ENCODE peak calls at places on chromosomes 16 and 17, in nine cellular contexts. One of them, this sample, is unnamed. For H3K4me1 and H3K36me3, the result is how much of the 10 kb centered on the place peaks cover.

GRCh38 chr16:87054154-87054553 is 263.0 kb downstream of the C16orf95 start:
- DNase-seq in lung: no peak
- DNase-seq in CD8-positive, alpha-beta T cell: no peak
- DNase-seq in transverse colon: no peak
- DNase-seq in colonic mucosa: no peak
- DNase-seq in thoracic aorta: no peak
- DNase-seq in naive thymus-derived CD4-positive, alpha-beta T cell: no peak
- DNase-seq in breast epithelium: no peak
- DNase-seq in tibial nerve: no peak
- DNase-seq in this sample: no peak

GRCh38 chr16:67447508-67448076 is 16.7 kb downstream of the HSD11B2 start:
- DNase-seq in lung: peak
- DNase-seq in CD8-positive, alpha-beta T cell: peak
- DNase-seq in transverse colon: peak
- DNase-seq in colonic mucosa: peak
- DNase-seq in thoracic aorta: no peak
- DNase-seq in naive thymus-derived CD4-positive, alpha-beta T cell: peak
- DNase-seq in breast epithelium: no peak
- DNase-seq in tibial nerve: no peak
- DNase-seq in this sample: no peak

GRCh38 chr17:82399030-82399429 is 19.1 kb upstream of the HEXD start:
- DNase-seq in lung: no peak
- DNase-seq in CD8-positive, alpha-beta T cell: no peak
- DNase-seq in transverse colon: no peak
- DNase-seq in colonic mucosa: no peak
- DNase-seq in thoracic aorta: no peak
- DNase-seq in naive thymus-derived CD4-positive, alpha-beta T cell: no peak
- DNase-seq in breast epithelium: peak
- DNase-seq in tibial nerve: peak
- DNase-seq in this sample: no peak

GRCh38 chr16:58495861-58496331 is 4.0 kb upstream of the NDRG4 start:
- DNase-seq in lung: no peak
- DNase-seq in CD8-positive, alpha-beta T cell: no peak
- DNase-seq in transverse colon: no peak
- DNase-seq in colonic mucosa: no peak
- DNase-seq in thoracic aorta: no peak
- DNase-seq in naive thymus-derived CD4-positive, alpha-beta T cell: no peak
- DNase-seq in breast epithelium: no peak
- DNase-seq in tibial nerve: no peak
- DNase-seq in this sample: no peak

GRCh38 chr17:62064791-62065563 is at the start of gene MED13:
- DNase-seq in lung: peak
- DNase-seq in CD8-positive, alpha-beta T cell: peak
- DNase-seq in transverse colon: peak
- DNase-seq in colonic mucosa: peak
- DNase-seq in thoracic aorta: peak
- DNase-seq in naive thymus-derived CD4-positive, alpha-beta T cell: peak
- DNase-seq in breast epithelium: peak
- DNase-seq in tibial nerve: peak
- DNase-seq in this sample: peak

GRCh38 chr17:58710948-58711552 is 18.6 kb downstream of the RAD51C start:
- DNase-seq in lung: peak
- DNase-seq in CD8-positive, alpha-beta T cell: peak
- DNase-seq in transverse colon: peak
- DNase-seq in colonic mucosa: peak
- DNase-seq in thoracic aorta: no peak
- DNase-seq in naive thymus-derived CD4-positive, alpha-beta T cell: peak
- DNase-seq in breast epithelium: no peak
- DNase-seq in tibial nerve: peak
- DNase-seq in this sample: no peak

GRCh38 chr17:73458191-73458590 is 146.4 kb upstream of the CDC42EP4 start:
- DNase-seq in lung: no peak
- DNase-seq in CD8-positive, alpha-beta T cell: no peak
- DNase-seq in transverse colon: no peak
- DNase-seq in colonic mucosa: no peak
- DNase-seq in thoracic aorta: no peak
- DNase-seq in naive thymus-derived CD4-positive, alpha-beta T cell: no peak
- DNase-seq in breast epithelium: no peak
- DNase-seq in tibial nerve: no peak
- DNase-seq in this sample: no peak

GRCh38 chr16:11318817-11319216 is 26.4 kb upstream of the RMI2 start:
- DNase-seq in lung: no peak
- DNase-seq in CD8-positive, alpha-beta T cell: no peak
- DNase-seq in transverse colon: no peak
- DNase-seq in colonic mucosa: no peak
- DNase-seq in thoracic aorta: no peak
- DNase-seq in naive thymus-derived CD4-positive, alpha-beta T cell: no peak
- DNase-seq in breast epithelium: no peak
- DNase-seq in tibial nerve: no peak
- DNase-seq in this sample: no peak

GRCh38 chr17:72467841-72468653 is 347.2 kb downstream of the SOX9 start:
- DNase-seq in lung: no peak
- DNase-seq in CD8-positive, alpha-beta T cell: no peak
- DNase-seq in transverse colon: peak
- DNase-seq in colonic mucosa: peak
- DNase-seq in thoracic aorta: no peak
- DNase-seq in naive thymus-derived CD4-positive, alpha-beta T cell: no peak
- DNase-seq in breast epithelium: peak
- DNase-seq in tibial nerve: peak
- DNase-seq in this sample: no peak

GRCh38 chr16:50305441-50306061 is 39.2 kb downstream of the ADCY7 start:
- DNase-seq in lung: no peak
- DNase-seq in CD8-positive, alpha-beta T cell: no peak
- DNase-seq in transverse colon: no peak
- DNase-seq in colonic mucosa: no peak
- DNase-seq in thoracic aorta: no peak
- DNase-seq in naive thymus-derived CD4-positive, alpha-beta T cell: no peak
- DNase-seq in breast epithelium: no peak
- DNase-seq in tibial nerve: no peak
- DNase-seq in this sample: no peak

GRCh38 chr17:77735341-77736206 is 222.9 kb upstream of the TNRC6C start:
- DNase-seq in lung: peak
- DNase-seq in CD8-positive, alpha-beta T cell: no peak
- DNase-seq in transverse colon: no peak
- DNase-seq in colonic mucosa: peak
- DNase-seq in thoracic aorta: peak
- DNase-seq in naive thymus-derived CD4-positive, alpha-beta T cell: no peak
- DNase-seq in breast epithelium: peak
- DNase-seq in tibial nerve: no peak
- DNase-seq in this sample: no peak

GRCh38 chr16:13093676-13094075 is 192.3 kb downstream of the SHISA9 start:
- DNase-seq in lung: no peak
- DNase-seq in CD8-positive, alpha-beta T cell: no peak
- DNase-seq in transverse colon: no peak
- DNase-seq in colonic mucosa: no peak
- DNase-seq in thoracic aorta: no peak
- DNase-seq in naive thymus-derived CD4-positive, alpha-beta T cell: no peak
- DNase-seq in breast epithelium: no peak
- DNase-seq in tibial nerve: no peak
- DNase-seq in this sample: no peak

GRCh38 chr16:20801278-20801677 is 5.0 kb downstream of the ERI2 start:
- DNase-seq in lung: no peak
- DNase-seq in CD8-positive, alpha-beta T cell: no peak
- DNase-seq in transverse colon: no peak
- DNase-seq in colonic mucosa: no peak
- DNase-seq in thoracic aorta: no peak
- DNase-seq in naive thymus-derived CD4-positive, alpha-beta T cell: no peak
- DNase-seq in breast epithelium: no peak
- DNase-seq in tibial nerve: no peak
- DNase-seq in this sample: no peak

GRCh38 chr16:57667069-57667525 is 1.0 kb upstream of the ADGRG3 start:
- DNase-seq in lung: no peak
- DNase-seq in CD8-positive, alpha-beta T cell: no peak
- DNase-seq in transverse colon: no peak
- DNase-seq in colonic mucosa: no peak
- DNase-seq in thoracic aorta: no peak
- DNase-seq in naive thymus-derived CD4-positive, alpha-beta T cell: no peak
- DNase-seq in breast epithelium: no peak
- DNase-seq in tibial nerve: no peak
- DNase-seq in this sample: no peak

GRCh38 chr17:57363580-57363979 is 107.3 kb downstream of the MSI2 start:
- DNase-seq in lung: no peak
- DNase-seq in CD8-positive, alpha-beta T cell: no peak
- DNase-seq in transverse colon: no peak
- DNase-seq in colonic mucosa: no peak
- DNase-seq in thoracic aorta: no peak
- DNase-seq in naive thymus-derived CD4-positive, alpha-beta T cell: no peak
- DNase-seq in breast epithelium: no peak
- DNase-seq in tibial nerve: no peak
- DNase-seq in this sample: no peak

GRCh38 chr17:57365420-57365819 is 109.1 kb downstream of the MSI2 start:
- DNase-seq in lung: no peak
- DNase-seq in CD8-positive, alpha-beta T cell: no peak
- DNase-seq in transverse colon: no peak
- DNase-seq in colonic mucosa: no peak
- DNase-seq in thoracic aorta: no peak
- DNase-seq in naive thymus-derived CD4-positive, alpha-beta T cell: no peak
- DNase-seq in breast epithelium: no peak
- DNase-seq in tibial nerve: no peak
- DNase-seq in this sample: no peak

GRCh38 chr17:57363998-57364645 is 107.8 kb downstream of the MSI2 start:
- DNase-seq in lung: no peak
- DNase-seq in CD8-positive, alpha-beta T cell: no peak
- DNase-seq in transverse colon: no peak
- DNase-seq in colonic mucosa: no peak
- DNase-seq in thoracic aorta: no peak
- DNase-seq in naive thymus-derived CD4-positive, alpha-beta T cell: no peak
- DNase-seq in breast epithelium: no peak
- DNase-seq in tibial nerve: no peak
- DNase-seq in this sample: no peak

GRCh38 chr17:57366558-57367351 is 110.4 kb downstream of the MSI2 start:
- DNase-seq in lung: no peak
- DNase-seq in CD8-positive, alpha-beta T cell: no peak
- DNase-seq in transverse colon: no peak
- DNase-seq in colonic mucosa: no peak
- DNase-seq in thoracic aorta: no peak
- DNase-seq in naive thymus-derived CD4-positive, alpha-beta T cell: no peak
- DNase-seq in breast epithelium: no peak
- DNase-seq in tibial nerve: no peak
- DNase-seq in this sample: no peak

GRCh38 chr17:57366177-57366557 is 109.8 kb downstream of the MSI2 start:
- DNase-seq in lung: no peak
- DNase-seq in CD8-positive, alpha-beta T cell: no peak
- DNase-seq in transverse colon: no peak
- DNase-seq in colonic mucosa: no peak
- DNase-seq in thoracic aorta: no peak
- DNase-seq in naive thymus-derived CD4-positive, alpha-beta T cell: no peak
- DNase-seq in breast epithelium: no peak
- DNase-seq in tibial nerve: no peak
- DNase-seq in this sample: no peak
- H3K4me1 ChIP-seq in lung: under half
- H3K4me1 ChIP-seq in CD8-positive, alpha-beta T cell: under half
- H3K4me1 ChIP-seq in transverse colon: under half
- H3K4me1 ChIP-seq in colonic mucosa: under half
- H3K4me1 ChIP-seq in thoracic aorta: under half
- H3K4me1 ChIP-seq in naive thymus-derived CD4-positive, alpha-beta T cell: under half
- H3K4me1 ChIP-seq in breast epithelium: under half
- H3K4me1 ChIP-seq in tibial nerve: under half
- H3K4me1 ChIP-seq in this sample: under half

GRCh38 chr16:55046513-55046912 is 115.8 kb downstream of the IRX5 start:
- DNase-seq in lung: no peak
- DNase-seq in CD8-positive, alpha-beta T cell: no peak
- DNase-seq in transverse colon: no peak
- DNase-seq in colonic mucosa: no peak
- DNase-seq in thoracic aorta: no peak
- DNase-seq in naive thymus-derived CD4-positive, alpha-beta T cell: no peak
- DNase-seq in breast epithelium: no peak
- DNase-seq in tibial nerve: no peak
- DNase-seq in this sample: no peak
- H3K36me3 ChIP-seq in lung: under half
- H3K36me3 ChIP-seq in CD8-positive, alpha-beta T cell: under half
- H3K36me3 ChIP-seq in transverse colon: under half
- H3K36me3 ChIP-seq in colonic mucosa: under half
- H3K36me3 ChIP-seq in thoracic aorta: under half
- H3K36me3 ChIP-seq in naive thymus-derived CD4-positive, alpha-beta T cell: under half
- H3K36me3 ChIP-seq in breast epithelium: under half
- H3K36me3 ChIP-seq in tibial nerve: under half
- H3K36me3 ChIP-seq in this sample: under half

DNA sequence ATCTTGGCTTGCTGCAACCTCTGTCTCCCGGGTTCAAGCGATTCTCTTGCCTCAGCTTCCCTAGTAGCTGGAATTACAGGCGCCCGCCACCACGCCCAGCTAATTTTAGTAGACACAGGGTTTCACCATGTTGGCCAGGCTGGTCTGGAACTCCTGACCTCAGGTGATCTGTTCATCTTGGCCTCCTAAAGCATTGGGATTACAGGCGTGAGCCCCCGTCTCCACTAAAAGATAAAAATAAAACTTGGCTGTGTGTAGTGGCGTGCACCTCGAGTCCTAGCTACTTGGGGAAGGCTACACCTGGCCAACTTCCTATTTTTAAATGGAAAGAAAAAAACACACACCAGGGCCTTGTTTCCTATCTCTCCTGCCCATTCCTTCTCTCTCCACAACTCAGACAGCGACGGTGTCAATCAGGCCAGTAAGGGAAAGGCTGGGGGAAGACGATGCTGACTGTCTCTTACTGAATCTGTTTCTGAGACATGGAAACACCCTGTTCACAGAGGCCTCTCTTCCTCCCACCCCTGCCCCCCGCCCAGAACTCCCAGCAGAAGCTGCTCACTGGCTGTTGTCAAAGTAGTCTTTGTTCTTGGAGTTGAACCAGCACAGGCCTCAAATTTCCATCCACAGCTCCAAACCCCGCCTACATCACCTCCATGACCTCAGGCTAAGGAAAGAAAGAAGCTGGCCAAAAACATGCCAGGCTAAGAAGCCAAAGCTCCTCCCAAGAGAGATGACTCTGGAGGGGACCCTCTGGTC is 96.6 kb downstream of the NXN start:
- DNase-seq in lung: no peak
- DNase-seq in CD8-positive, alpha-beta T cell: no peak
- DNase-seq in transverse colon: peak
- DNase-seq in colonic mucosa: peak
- DNase-seq in thoracic aorta: no peak
- DNase-seq in naive thymus-derived CD4-positive, alpha-beta T cell: no peak
- DNase-seq in breast epithelium: peak
- DNase-seq in tibial nerve: peak
- DNase-seq in this sample: no peak
- H3K4me1 ChIP-seq in lung: under half
- H3K4me1 ChIP-seq in CD8-positive, alpha-beta T cell: under half
- H3K4me1 ChIP-seq in transverse colon: under half
- H3K4me1 ChIP-seq in colonic mucosa: under half
- H3K4me1 ChIP-seq in thoracic aorta: half or more
- H3K4me1 ChIP-seq in naive thymus-derived CD4-positive, alpha-beta T cell: under half
- H3K4me1 ChIP-seq in breast epithelium: under half
- H3K4me1 ChIP-seq in tibial nerve: under half
- H3K4me1 ChIP-seq in this sample: under half

DNA sequence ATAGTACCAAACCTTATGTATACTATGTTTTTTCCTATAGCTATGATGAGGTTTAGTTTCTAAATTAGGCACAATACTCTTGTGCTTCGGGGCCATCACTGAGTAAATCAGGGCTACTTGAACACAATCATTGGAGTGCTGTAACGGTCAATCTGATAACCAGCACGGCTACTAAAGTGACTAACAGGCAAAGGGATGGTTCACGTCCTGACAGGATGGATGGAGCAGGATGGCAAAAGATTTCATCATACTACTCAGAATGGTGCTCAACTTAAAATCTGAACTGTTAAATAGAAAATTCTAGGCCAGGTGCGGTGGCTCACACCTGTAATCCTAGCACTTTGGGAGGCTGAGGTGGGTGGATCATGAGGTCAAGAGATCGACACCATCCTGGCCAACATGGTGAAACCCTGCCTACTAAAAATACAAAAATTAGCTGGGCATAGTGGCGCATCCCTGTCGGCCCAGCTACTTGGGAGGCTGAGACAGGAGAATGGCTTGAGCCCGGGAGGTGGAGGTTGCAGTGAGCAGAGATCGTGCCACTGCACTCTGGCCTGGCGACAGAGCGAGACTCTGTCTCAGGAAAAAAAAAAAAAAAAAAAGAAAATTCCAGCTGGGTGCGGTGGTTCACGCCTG is 7.0 kb downstream of the TUFM start:
- DNase-seq in lung: no peak
- DNase-seq in CD8-positive, alpha-beta T cell: no peak
- DNase-seq in transverse colon: no peak
- DNase-seq in colonic mucosa: no peak
- DNase-seq in thoracic aorta: no peak
- DNase-seq in naive thymus-derived CD4-positive, alpha-beta T cell: no peak
- DNase-seq in breast epithelium: no peak
- DNase-seq in tibial nerve: no peak
- DNase-seq in this sample: no peak
- H3K36me3 ChIP-seq in lung: under half
- H3K36me3 ChIP-seq in CD8-positive, alpha-beta T cell: under half
- H3K36me3 ChIP-seq in transverse colon: under half
- H3K36me3 ChIP-seq in colonic mucosa: under half
- H3K36me3 ChIP-seq in thoracic aorta: half or more
- H3K36me3 ChIP-seq in naive thymus-derived CD4-positive, alpha-beta T cell: half or more
- H3K36me3 ChIP-seq in breast epithelium: under half
- H3K36me3 ChIP-seq in tibial nerve: half or more
- H3K36me3 ChIP-seq in this sample: half or more